ENCODE peak calls at places on chromosome 15, in nine cellular contexts. B is body of pancreas, T is brain microvascular endothelial cell, U is kidney epithelial cell, Y is cardiac muscle cell, V is BJ, E is Peyer's patch, M is ovary, D is lung. F is an unnamed sample.

GRCh38 chr15:69080203-69080957 is 65.9 kb downstream of the NOX5 start:
- DNase-seq in B (no peak), T (no peak), U (no peak), Y (no peak), V (no peak), E (no peak), M (no peak), D (no peak), F (no peak)

GRCh38 chr15:72231847-72232461 is 964 bp upstream of the PKM start:
- DNase-seq in B (peak), T (peak), U (peak), Y (peak), V (no peak), E (no peak), M (no peak), D (peak), F (peak)

GRCh38 chr15:66630801-66631351 is 65.1 kb upstream of the LCTL start:
- DNase-seq in B (no peak), T (no peak), U (no peak), Y (peak), V (no peak), E (no peak), M (no peak), D (no peak), F (no peak)

GRCh38 chr15:70770863-70771262 is 7.5 kb upstream of the UACA start:
- DNase-seq in B (no peak), T (no peak), U (no peak), Y (no peak), V (no peak), E (no peak), M (no peak), D (no peak), F (no peak)

GRCh38 chr15:64333516-64333915 is 22.5 kb downstream of the CSNK1G1 start:
- DNase-seq in B (no peak), T (no peak), U (no peak), Y (no peak), V (no peak), E (no peak), M (no peak), D (no peak), F (no peak)

GRCh38 chr15:96327155-96327741 is 3.3 kb upstream of the NR2F2 start:
- DNase-seq in B (peak), T (peak), U (peak), Y (peak), V (peak), E (no peak), M (no peak), D (no peak), F (peak)

GRCh38 chr15:67076147-67076843 is 10.9 kb downstream of the SMAD3 start:
- DNase-seq in B (no peak), T (peak), U (peak), Y (no peak), V (no peak), E (no peak), M (no peak), D (no peak), F (peak)

GRCh38 chr15:60299452-60300047 is 98.2 kb downstream of the ANXA2 start:
- DNase-seq in B (peak), T (no peak), U (no peak), Y (no peak), V (no peak), E (peak), M (peak), D (peak), F (peak)

GRCh38 chr15:74838746-74839525 is 4.0 kb downstream of the ULK3 start:
- DNase-seq in B (no peak), T (no peak), U (no peak), Y (no peak), V (no peak), E (no peak), M (no peak), D (no peak), F (no peak)

GRCh38 chr15:74835312-74835823 is 7.6 kb downstream of the ULK3 start:
- DNase-seq in B (peak), T (peak), U (no peak), Y (peak), V (no peak), E (peak), M (peak), D (peak), F (peak)

GRCh38 chr15:74836846-74837245 is 6.1 kb downstream of the ULK3 start:
- DNase-seq in B (no peak), T (no peak), U (no peak), Y (no peak), V (no peak), E (no peak), M (no peak), D (no peak), F (no peak)

GRCh38 chr15:74838117-74838516 is 4.8 kb downstream of the ULK3 start:
- DNase-seq in B (no peak), T (no peak), U (no peak), Y (no peak), V (no peak), E (no peak), M (no peak), D (no peak), F (no peak)

DNA sequence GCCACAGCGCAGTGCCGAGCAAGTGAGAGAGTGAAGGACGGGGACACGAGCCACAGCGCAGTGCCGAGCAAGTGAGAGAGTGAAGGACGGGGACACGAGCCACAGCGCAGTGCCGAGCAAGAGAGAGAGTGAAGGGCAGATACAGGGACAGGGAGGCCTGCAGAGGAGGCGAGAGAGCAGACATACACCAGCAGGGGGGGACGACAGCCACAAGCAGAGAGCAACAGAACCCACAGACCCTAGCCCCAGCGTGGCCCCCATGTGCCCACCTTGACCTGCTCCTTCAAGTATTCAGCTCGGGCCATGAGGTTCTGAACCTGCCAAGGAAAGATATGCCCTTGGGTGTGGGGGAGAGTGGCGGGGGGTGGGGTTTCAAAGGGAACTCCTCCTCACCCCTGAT is 5.5 kb downstream of the ULK3 start:
- DNase-seq in B (no peak), T (no peak), U (no peak), Y (no peak), V (no peak), E (no peak), M (no peak), D (no peak), F (no peak)
- TF ChIP-seq CTCF in B (no peak), T (no peak), U (no peak), Y (no peak), V (no peak), E (no peak), M (no peak), D (no peak), F (peak)

GRCh38 chr15:81863157-81863556 is 182.7 kb downstream of the MEX3B start:
- DNase-seq in B (no peak), T (peak), U (no peak), Y (no peak), V (no peak), E (no peak), M (no peak), D (no peak), F (peak)

GRCh38 chr15:81869161-81869928 is 176.5 kb downstream of the MEX3B start:
- DNase-seq in B (no peak), T (no peak), U (no peak), Y (no peak), V (no peak), E (no peak), M (no peak), D (no peak), F (no peak)

DNA sequence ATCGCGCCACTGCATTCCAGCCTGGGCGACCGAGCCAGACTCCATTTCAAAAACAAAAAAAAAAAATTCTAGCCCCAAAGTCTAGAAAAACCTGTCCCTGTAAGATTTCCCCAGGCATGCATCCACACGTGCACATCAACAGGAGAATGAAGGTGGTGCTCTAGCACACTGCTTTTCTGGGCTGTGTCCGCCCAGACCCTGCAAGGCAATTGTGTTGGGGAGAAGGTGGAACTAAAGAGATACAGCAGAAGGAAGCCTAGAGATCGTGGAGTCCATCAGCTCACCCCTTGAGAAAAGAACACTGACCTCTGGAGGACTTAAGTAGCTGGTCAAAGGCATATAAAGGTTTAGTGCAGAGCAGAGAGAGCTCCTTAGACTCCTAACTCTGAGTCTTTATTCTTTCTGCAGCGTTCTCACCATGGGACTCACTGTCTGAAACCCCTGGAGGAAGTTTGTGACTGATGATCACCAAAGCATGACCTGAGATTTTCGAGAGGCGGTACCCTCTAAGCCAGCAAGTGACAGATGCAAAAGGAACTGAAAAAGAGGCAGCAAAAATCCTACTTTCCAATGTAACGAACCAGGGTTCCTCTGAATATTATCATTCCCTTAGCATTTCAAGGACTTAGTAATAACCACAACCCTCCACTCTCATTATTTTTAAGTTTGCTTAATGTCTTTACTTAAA is 179.8 kb downstream of the MEX3B start:
- DNase-seq in B (no peak), T (no peak), U (no peak), Y (no peak), V (no peak), E (no peak), M (no peak), D (peak), F (no peak)
- H3K4me3 ChIP-seq in B (no peak), T (no peak), U (no peak), Y (no peak), V (no peak), E (no peak), M (no peak), D (no peak), F (no peak)

DNA sequence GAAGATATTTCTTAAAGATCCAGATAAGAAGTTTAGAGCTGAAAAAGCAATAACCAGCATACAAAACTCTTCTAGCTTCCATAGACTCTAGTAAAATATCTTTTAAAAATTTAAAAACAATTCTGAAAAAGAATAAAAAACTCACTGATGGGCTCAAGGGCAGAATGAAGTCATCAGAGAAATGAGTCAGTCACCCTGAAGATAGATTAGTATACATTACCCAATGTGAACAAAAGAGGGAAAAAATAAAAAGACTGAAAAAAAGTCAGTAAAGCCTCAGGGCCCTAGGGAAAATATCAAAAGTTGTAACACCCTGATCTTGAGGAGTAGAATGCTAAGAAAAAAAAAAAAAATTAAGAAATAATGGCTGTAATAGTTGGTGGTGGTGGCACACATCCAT is 11.4 kb downstream of the DET1 start:
- DNase-seq in B (no peak), T (no peak), U (no peak), Y (no peak), V (no peak), E (no peak), M (no peak), D (no peak), F (no peak)
- TF ChIP-seq CTCF in B (no peak), T (no peak), U (no peak), Y (no peak), V (no peak), E (no peak), M (no peak), D (no peak), F (no peak)

GRCh38 chr15:100002787-100003536 is 269.7 kb upstream of the LYSMD4 start:
- DNase-seq in B (no peak), T (no peak), U (no peak), Y (no peak), V (no peak), E (no peak), M (no peak), D (no peak), F (no peak)
- H3K4me3 ChIP-seq in B (no peak), T (no peak), U (no peak), Y (no peak), V (no peak), E (no peak), M (no peak), D (no peak), F (no peak)

GRCh38 chr15:39960411-39960810 is 26.5 kb downstream of the EIF2AK4 start:
- DNase-seq in B (no peak), T (no peak), U (no peak), Y (no peak), V (no peak), E (no peak), M (no peak), D (no peak), F (no peak)

GRCh38 chr15:39961051-39961450 is 27.1 kb downstream of the EIF2AK4 start:
- DNase-seq in B (no peak), T (no peak), U (no peak), Y (no peak), V (peak), E (no peak), M (no peak), D (no peak), F (no peak)

GRCh38 chr15:39957481-39957880 is 23.6 kb downstream of the EIF2AK4 start:
- DNase-seq in B (no peak), T (no peak), U (no peak), Y (no peak), V (no peak), E (no peak), M (no peak), D (no peak), F (no peak)

GRCh38 chr15:39963806-39964205 is 29.9 kb downstream of the EIF2AK4 start:
- DNase-seq in B (no peak), T (no peak), U (no peak), Y (no peak), V (peak), E (no peak), M (no peak), D (no peak), F (no peak)

GRCh38 chr15:39959411-39959810 is 25.5 kb downstream of the EIF2AK4 start:
- DNase-seq in B (no peak), T (no peak), U (no peak), Y (no peak), V (no peak), E (no peak), M (no peak), D (no peak), F (no peak)
- TF ChIP-seq CTCF in B (no peak), T (no peak), U (no peak), Y (no peak), V (no peak), E (no peak), M (no peak), D (no peak), F (no peak)

GRCh38 chr15:77454956-77455355 is 34.3 kb downstream of the HMG20A start:
- DNase-seq in B (no peak), T (no peak), U (no peak), Y (no peak), V (no peak), E (no peak), M (no peak), D (no peak), F (peak)

GRCh38 chr15:77455696-77456293 is 35.1 kb downstream of the HMG20A start:
- DNase-seq in B (peak), T (peak), U (no peak), Y (no peak), V (peak), E (no peak), M (no peak), D (no peak), F (peak)

GRCh38 chr15:77454265-77454664 is 33.6 kb downstream of the HMG20A start:
- DNase-seq in B (no peak), T (peak), U (no peak), Y (no peak), V (no peak), E (no peak), M (no peak), D (no peak), F (no peak)

GRCh38 chr15:77456746-77457618 is 36.3 kb downstream of the HMG20A start:
- DNase-seq in B (no peak), T (no peak), U (no peak), Y (no peak), V (no peak), E (no peak), M (no peak), D (no peak), F (peak)

GRCh38 chr15:77457619-77458265 is 37.1 kb downstream of the HMG20A start:
- DNase-seq in B (no peak), T (peak), U (no peak), Y (no peak), V (no peak), E (no peak), M (no peak), D (no peak), F (peak)
- H3K4me3 ChIP-seq in B (no peak), T (no peak), U (no peak), Y (no peak), V (no peak), E (no peak), M (no peak), D (no peak), F (no peak)

DNA sequence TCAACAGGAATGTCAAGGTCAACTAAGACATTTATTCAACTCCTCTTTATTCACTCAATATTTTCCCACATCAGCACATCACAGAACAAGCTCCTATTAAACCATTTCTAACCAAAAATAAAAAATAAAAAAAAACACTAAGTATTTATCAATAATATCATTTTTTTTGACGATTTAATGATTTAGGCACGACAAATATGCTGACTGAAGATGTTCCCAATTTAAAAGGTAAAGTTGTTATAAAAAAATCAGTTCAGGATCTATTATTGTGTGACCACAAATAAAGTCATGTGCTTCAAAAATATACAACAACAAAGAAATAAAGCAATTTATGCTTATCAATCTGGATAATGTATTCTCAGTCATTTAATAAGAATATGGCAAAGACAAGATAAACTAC is 16.2 kb downstream of the DPH6 start:
- DNase-seq in B (no peak), T (no peak), U (no peak), Y (no peak), V (no peak), E (no peak), M (no peak), D (no peak), F (no peak)
- TF ChIP-seq CTCF in B (no peak), T (no peak), U (no peak), Y (no peak), V (no peak), E (no peak), M (no peak), D (no peak), F (no peak)

GRCh38 chr15:85477061-85477460 is 96.7 kb downstream of the AKAP13 start:
- DNase-seq in B (no peak), T (no peak), U (no peak), Y (no peak), V (no peak), E (no peak), M (no peak), D (no peak), F (no peak)
- H3K4me3 ChIP-seq in B (no peak), T (no peak), U (no peak), Y (no peak), V (no peak), E (no peak), M (no peak), D (no peak), F (no peak)

GRCh38 chr15:86916671-86917450 is 837.2 kb downstream of the AGBL1 start:
- DNase-seq in B (peak), T (no peak), U (no peak), Y (peak), V (no peak), E (no peak), M (no peak), D (no peak), F (no peak)

GRCh38 chr15:86911022-86911421 is 831.4 kb downstream of the AGBL1 start:
- DNase-seq in B (no peak), T (no peak), U (no peak), Y (no peak), V (no peak), E (no peak), M (no peak), D (no peak), F (no peak)

GRCh38 chr15:86919581-86919980 is 839.9 kb downstream of the AGBL1 start:
- DNase-seq in B (no peak), T (no peak), U (no peak), Y (no peak), V (no peak), E (no peak), M (no peak), D (no peak), F (no peak)

DNA sequence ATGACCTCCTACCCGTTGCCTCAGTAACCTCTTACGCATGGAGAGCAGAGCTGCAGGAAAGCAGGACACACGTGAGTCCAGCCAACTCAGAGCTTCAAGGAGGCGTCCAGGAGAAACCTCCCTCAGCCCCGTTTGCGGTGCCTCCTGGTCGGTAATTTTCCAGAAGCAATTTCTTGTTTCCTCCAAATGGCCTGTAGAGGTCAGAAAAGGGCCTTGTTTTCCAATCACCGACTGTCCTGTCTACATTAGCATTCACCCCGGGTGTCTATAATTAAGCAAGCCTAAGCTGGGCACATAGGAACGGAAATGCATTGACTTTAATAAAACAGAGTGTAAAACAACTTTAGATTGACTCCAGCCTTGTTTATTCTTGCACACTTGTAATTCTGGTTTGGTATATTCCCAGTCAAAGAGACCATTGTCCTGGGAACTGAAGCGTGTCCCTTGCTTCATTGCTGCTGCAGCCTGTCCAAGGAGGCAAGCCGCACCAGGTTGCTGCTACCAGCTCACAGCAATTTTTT is 836.2 kb downstream of the AGBL1 start:
- DNase-seq in B (peak), T (peak), U (peak), Y (peak), V (no peak), E (no peak), M (no peak), D (no peak), F (peak)
- TF ChIP-seq CTCF in B (peak), T (peak), U (peak), Y (peak), V (peak), E (peak), M (no peak), D (peak), F (peak)

DNA sequence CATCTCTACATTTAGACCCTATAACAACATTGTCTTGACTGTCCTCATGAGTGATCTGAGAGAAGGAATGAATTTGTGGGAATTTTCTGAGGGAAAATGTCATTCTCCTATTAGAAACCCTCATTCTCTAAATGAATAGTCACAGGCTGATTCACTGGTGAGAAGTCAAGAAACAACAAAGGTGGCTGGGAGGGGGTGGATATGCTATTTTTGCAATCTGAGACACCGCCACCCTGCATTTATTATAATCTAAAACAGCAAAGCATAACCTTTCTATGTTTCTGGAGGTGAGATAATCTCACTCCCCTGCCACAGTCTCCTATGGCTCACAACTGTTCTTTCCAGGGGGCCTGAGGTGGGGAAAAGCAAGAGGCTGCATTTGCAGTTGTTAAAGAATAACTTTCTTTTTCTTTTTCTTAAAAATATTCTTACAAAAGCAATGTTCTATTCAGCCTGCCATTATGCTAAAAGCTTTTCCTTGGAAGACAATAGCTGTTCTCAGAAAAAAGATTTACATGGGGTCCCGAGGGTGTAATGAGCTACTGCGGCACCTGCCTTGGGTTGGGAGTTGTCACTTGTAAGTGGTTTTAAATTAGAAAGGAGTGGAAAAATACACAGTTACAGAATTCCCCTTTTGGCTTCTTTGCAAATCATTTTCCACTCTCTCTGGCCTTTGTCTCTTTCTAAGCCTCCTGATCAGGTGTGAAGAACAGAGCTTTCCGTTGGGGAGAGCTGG is 220.9 kb downstream of the AGBL1 start:
- DNase-seq in B (no peak), T (no peak), U (no peak), Y (no peak), V (no peak), E (no peak), M (no peak), D (no peak), F (peak)
- H3K4me3 ChIP-seq in B (no peak), T (no peak), U (no peak), Y (no peak), V (no peak), E (no peak), M (no peak), D (no peak), F (no peak)